ENCODE peak calls at places on chromosomes 7 and 10, in eight cellular contexts. Z is tibial artery, R is stomach, F is BE2C, T is thoracic aorta, Q is GM23338, E is psoas muscle, U is transverse colon. I is an unnamed sample.
A peak's percentile ranks its signal among the peaks of the same experiment; 100 is the strongest.

GRCh38 chr10:115932099-115932498 is 340.9 kb downstream of the GFRA1 start:
- DNase-seq in Q (no peak), R (no peak), Z (no peak), F (no peak), U (no peak), T (no peak), E (no peak), I (no peak)

GRCh38 chr7:23955145-23955544 is 245.1 kb downstream of the STK31 start:
- DNase-seq in U (no peak), E (no peak), R (no peak), F (no peak), T (no peak), Q (no peak), Z (no peak), I (no peak)

GRCh38 chr10:108899686-108900085 is 1023.6 kb downstream of the XPNPEP1 start:
- DNase-seq in U (no peak), Q (peak; percentile 39), R (no peak), F (peak; percentile 22), E (no peak), Z (no peak), T (no peak), I (no peak)

GRCh38 chr7:105906169-105906568 is 29.8 kb upstream of the ATXN7L1 start:
- DNase-seq in T (no peak), Q (peak; percentile 47), U (no peak), F (no peak), E (no peak), R (no peak), Z (no peak), I (no peak)

GRCh38 chr7:123355576-123356195 is 155.9 kb upstream of the SLC13A1 start:
- DNase-seq in U (no peak), T (no peak), E (no peak), Q (peak; percentile 30), F (peak; percentile 49), Z (no peak), R (no peak), I (no peak)

GRCh38 chr7:16644987-16645592 is 464 bp downstream of the ANKMY2 start:
- DNase-seq in E (no peak), F (no peak), U (peak; percentile 45), Q (peak; percentile 65), R (peak; percentile 27), Z (peak; percentile 72), T (no peak), I (peak; percentile 75)

GRCh38 chr10:110643670-110644597 is at the start of gene RBM20:
- DNase-seq in R (no peak), Z (peak; percentile 76), F (peak; percentile 81), T (no peak), Q (peak; percentile 52), E (peak; percentile 89), U (peak; percentile 9), I (peak; percentile 8)

GRCh38 chr10:100158044-100158805 is 27.6 kb downstream of the ERLIN1 start:
- DNase-seq in Q (no peak), T (no peak), U (no peak), F (no peak), E (no peak), Z (no peak), R (no peak), I (no peak)

GRCh38 chr7:35761882-35762720 is 38.8 kb upstream of the SEPTIN7 start:
- DNase-seq in Q (no peak), F (no peak), T (no peak), E (no peak), U (no peak), Z (no peak), R (no peak), I (no peak)

DNA sequence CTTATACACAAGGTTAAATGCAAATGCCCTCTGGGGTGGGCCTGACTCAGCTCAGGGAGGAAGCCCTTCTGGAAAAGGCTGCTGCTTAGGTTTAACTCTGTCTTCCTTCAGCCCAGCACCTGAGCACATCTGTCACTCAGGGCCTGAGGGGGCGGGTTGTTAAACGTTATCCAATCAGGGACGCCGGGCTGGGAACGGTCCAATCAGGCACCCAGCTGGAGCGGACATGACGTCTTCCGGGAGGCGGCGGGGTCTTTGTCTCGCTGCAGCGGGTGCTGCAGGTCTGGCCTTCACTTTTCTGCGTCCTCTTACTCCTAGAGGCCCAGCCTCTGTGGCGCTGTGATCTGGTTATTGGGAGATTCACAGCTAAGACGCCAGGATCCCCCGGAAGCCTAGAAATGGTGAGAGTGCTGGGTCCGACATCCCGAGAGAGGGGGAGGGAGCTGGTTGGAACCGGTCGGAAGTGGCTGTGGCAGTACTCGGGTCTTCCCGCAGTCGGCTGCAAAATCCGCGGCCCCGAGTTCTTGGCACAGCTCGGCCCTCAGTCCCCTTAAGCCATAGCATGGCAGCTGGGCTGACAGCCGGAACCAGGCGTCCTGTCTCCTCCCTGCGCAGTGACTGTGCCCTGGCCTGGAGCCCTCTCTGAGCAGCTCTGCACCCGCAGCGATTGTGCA is at the start of gene ZNF138:
- DNase-seq in F (peak; percentile 97), U (peak; percentile 96), T (peak; percentile 86), Z (peak; percentile 97), R (peak; percentile 96), E (peak; percentile 97), Q (peak; percentile 99), I (peak; percentile 98)
- TF ChIP-seq CTCF in F (no peak), U (peak; percentile 33), T (peak; percentile 13), Z (peak; percentile 19), R (no peak), E (no peak), Q (no peak), I (no peak)

DNA sequence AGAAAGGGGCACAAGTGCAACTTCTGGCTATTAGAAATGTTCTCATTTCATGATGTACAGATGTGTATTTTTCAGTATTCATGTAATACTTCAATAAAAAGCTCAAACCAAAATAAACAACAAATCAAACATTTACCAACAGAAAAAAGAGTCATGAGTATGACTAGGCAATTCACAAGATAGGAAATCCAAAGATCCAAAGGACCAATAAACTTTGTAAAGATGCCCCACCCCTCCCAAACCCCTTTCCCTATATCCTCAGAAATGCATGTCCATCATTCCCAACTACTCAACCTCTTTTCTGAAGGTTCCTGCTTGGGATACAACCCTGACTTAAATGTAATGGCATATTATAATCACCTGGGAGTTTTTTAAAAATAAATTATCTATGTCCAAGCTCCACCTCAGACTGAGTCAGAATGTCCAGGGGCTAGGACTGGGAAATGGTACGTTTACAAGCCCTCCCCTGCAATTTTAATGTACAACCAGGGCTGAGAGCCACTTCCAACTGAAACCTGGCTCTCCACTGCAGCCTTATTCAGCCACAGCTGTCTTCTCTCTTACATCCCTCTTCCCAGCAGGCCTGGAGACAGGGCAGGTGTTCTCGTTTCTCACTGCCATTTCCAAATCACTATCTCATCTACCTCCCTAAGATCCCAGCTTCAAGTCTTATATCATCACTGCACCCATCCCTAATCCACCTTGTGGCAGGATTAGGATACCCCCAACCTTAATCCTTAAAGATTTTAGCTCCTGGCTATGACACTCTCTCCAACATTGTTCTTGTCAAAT is 36.5 kb downstream of the COA1 start:
- DNase-seq in U (no peak), R (no peak), E (no peak), Q (no peak), Z (no peak), T (no peak), F (no peak), I (no peak)
- H3K4me1 ChIP-seq in U (peaks cover 8% of the 10 kb centered on the region), R (no peaks in the 10 kb centered on the region), E (peaks cover 34% of the 10 kb centered on the region), Q (peaks cover 36% of the 10 kb centered on the region), Z (no peaks in the 10 kb centered on the region), T (no peaks in the 10 kb centered on the region), F (no peaks in the 10 kb centered on the region), I (peaks cover 7% of the 10 kb centered on the region)

DNA sequence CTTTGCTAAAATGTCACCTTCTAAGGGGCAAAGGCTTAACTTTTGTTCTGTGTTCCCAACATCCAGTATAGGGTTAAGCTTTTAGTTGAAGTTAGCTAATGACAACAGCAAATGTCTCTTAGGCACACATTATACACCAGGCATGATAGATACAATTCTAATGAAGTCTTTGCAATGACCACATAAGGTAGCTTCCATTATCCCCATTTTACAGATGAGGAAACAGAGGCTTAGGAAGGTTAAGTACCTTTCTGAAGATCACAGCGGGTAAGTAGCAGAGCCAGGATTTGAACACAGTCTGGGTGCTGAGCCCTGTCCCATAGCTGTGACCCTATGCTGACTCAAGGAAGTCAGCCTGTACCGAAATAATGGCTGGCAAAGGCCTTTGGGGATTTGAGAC is 1.9 kb downstream of the BUD31 start:
- DNase-seq in R (no peak), T (no peak), E (no peak), Z (no peak), F (no peak), Q (no peak), U (no peak), I (no peak)
- H3K4me3 ChIP-seq in R (no peak overlapping the region), T (no peak overlapping the region), E (no peak overlapping the region), Z (no peak overlapping the region), F (peak overlapping the region; percentile 79), Q (peak overlapping the region; percentile 88), U (no peak overlapping the region), I (no peak overlapping the region)

GRCh38 chr7:150323682-150324365 is 479 bp upstream of the ACTR3C start:
- DNase-seq in F (no peak), Z (no peak), T (no peak), E (no peak), U (no peak), Q (no peak), R (no peak), I (peak; percentile 52)

GRCh38 chr7:150321788-150322113 is 1.4 kb upstream of the LRRC61 start:
- DNase-seq in E (no peak), R (no peak), U (no peak), F (no peak), Z (no peak), T (no peak), Q (no peak), I (no peak)

GRCh38 chr7:150324366-150324961 is 1.1 kb upstream of the ACTR3C start:
- DNase-seq in T (no peak), F (no peak), U (no peak), R (no peak), Q (peak; percentile 17), Z (no peak), E (no peak), I (peak; percentile 57)

GRCh38 chr7:150322114-150322832 is 882 bp upstream of the LRRC61 start:
- DNase-seq in F (no peak), R (no peak), Q (no peak), T (no peak), E (no peak), Z (no peak), U (no peak), I (no peak)

GRCh38 chr7:150322833-150323681 is at the start of the genes ACTR3C and LRRC61:
- DNase-seq in Q (peak; percentile 91), E (peak; percentile 59), T (no peak), Z (no peak), R (peak; percentile 75), F (peak; percentile 82), U (peak; percentile 77), I (peak; percentile 83)
- TF ChIP-seq CTCF in Q (no peak), E (peak; percentile 10), T (no peak), Z (no peak), R (peak; percentile 10), F (no peak), U (peak; percentile 54), I (peak; percentile 7)